ENCODE peak calls at places on chromosomes 4 and X, in six cellular contexts. Y, U, W, O, H and C are unnamed samples.

GRCh38 chrX:71917621-71918341 is 7.1 kb downstream of the NHSL2 start:
- DNase-seq in Y (peak), O (no peak), H (no peak), U (no peak), W (peak), C (no peak)

GRCh38 chrX:96837808-96838207 is 45.9 kb upstream of the RPA4 start:
- DNase-seq in U (no peak), O (no peak), Y (no peak), H (no peak), W (no peak), C (no peak)

GRCh38 chr4:38381788-38382187 is 282.2 kb upstream of the KLF3 start:
- DNase-seq in Y (no peak), U (no peak), O (no peak), W (no peak), H (no peak), C (no peak)

GRCh38 chr4:78644744-78645330 is 93.3 kb downstream of the ANXA3 start:
- DNase-seq in O (peak), Y (peak), U (peak), W (peak), H (peak), C (peak)

GRCh38 chrX:46433892-46434291 is 111.3 kb downstream of the ZNF674 start:
- DNase-seq in W (peak), U (no peak), H (no peak), Y (no peak), O (peak), C (no peak)

GRCh38 chr4:88320780-88321373 is 36.5 kb upstream of the PPM1K start:
- DNase-seq in H (peak), Y (no peak), O (peak), W (peak), U (no peak), C (no peak)

GRCh38 chr4:37858877-37859276 is 32.0 kb upstream of the TBC1D1 start:
- DNase-seq in H (no peak), O (no peak), W (no peak), U (no peak), Y (no peak), C (no peak)

GRCh38 chrX:17415242-17415815 is 40.3 kb downstream of the NHS start:
- DNase-seq in O (peak), U (no peak), Y (no peak), H (no peak), W (no peak), C (no peak)

GRCh38 chr4:15755781-15756180 is 22.3 kb upstream of the CD38 start:
- DNase-seq in U (no peak), Y (no peak), W (peak), H (no peak), O (no peak), C (no peak)

GRCh38 chrX:69165116-69165651 is at the start of gene PJA1:
- DNase-seq in Y (peak), U (peak), O (peak), H (peak), W (peak), C (peak)

GRCh38 chr4:98517444-98518021 is 140.9 kb downstream of the TSPAN5 start:
- DNase-seq in Y (no peak), W (peak), U (no peak), O (peak), H (no peak), C (no peak)

GRCh38 chr4:151690164-151690856 is 70.5 kb downstream of the GATB start:
- DNase-seq in H (no peak), O (peak), Y (no peak), W (peak), U (no peak), C (peak)

GRCh38 chr4:113325876-113326615 is 276.6 kb downstream of the ANK2 start:
- DNase-seq in Y (no peak), W (no peak), H (peak), O (no peak), U (no peak), C (no peak)